ENCODE peak calls at places on chromosomes 1 and 21, in six cellular contexts. S is stimulated activated CD8-positive, alpha-beta memory T cell treated with anti-CD3 and anti-CD28 coated beads, Interleukin-4, amount 100 ng/mL, for 4 hours; N is caudate nucleus; T is left colon; C is EL; Z is left ventricle myocardium inferior. D is an unnamed sample.

GRCh38 chr21:45888361-45889009 is 93.1 kb upstream of the COL6A1 start:
- DNase-seq in C (no peak), N (no peak), S (no peak), Z (no peak), T (no peak), D (no peak)

GRCh38 chr21:36551731-36552457 is 72.0 kb upstream of the CLDN14 start:
- DNase-seq in N (no peak), Z (no peak), T (no peak), S (no peak), C (peak), D (no peak)

GRCh38 chr1:6998267-6998666 is 213.0 kb downstream of the CAMTA1 start:
- DNase-seq in T (peak), Z (peak), S (no peak), C (no peak), N (no peak), D (no peak)

GRCh38 chr1:21237386-21238088 is 52.7 kb downstream of the ECE1 start:
- DNase-seq in C (no peak), N (no peak), T (no peak), Z (peak), S (no peak), D (no peak)

GRCh38 chr1:22418852-22419480 is 32.7 kb upstream of the ZBTB40 start:
- DNase-seq in T (no peak), C (peak), N (no peak), Z (no peak), S (no peak), D (peak)

GRCh38 chr1:230230948-230231738 is 164.1 kb downstream of the GALNT2 start:
- DNase-seq in N (no peak), Z (no peak), S (no peak), C (no peak), T (peak), D (no peak)

GRCh38 chr1:77605246-77606026 is 77.0 kb downstream of the ZZZ3 start:
- DNase-seq in T (peak), N (no peak), Z (peak), S (no peak), C (peak), D (peak)

GRCh38 chr1:176379626-176380339 is 83.2 kb upstream of the PAPPA2 start:
- DNase-seq in S (no peak), N (no peak), T (no peak), Z (no peak), C (no peak), D (no peak)

GRCh38 chr1:19656780-19657475 is 7.7 kb upstream of the HTR6 start:
- DNase-seq in T (no peak), S (no peak), Z (no peak), C (no peak), N (no peak), D (no peak)

GRCh38 chr1:228794810-228795209 is 59.5 kb downstream of the RHOU start:
- DNase-seq in Z (no peak), T (no peak), S (no peak), C (no peak), N (no peak), D (no peak)

GRCh38 chr1:51749151-51749550 is 129.4 kb downstream of the NRDC start:
- DNase-seq in C (no peak), T (no peak), Z (no peak), N (no peak), S (no peak), D (no peak)

GRCh38 chr1:83692524-83693336 is 306.2 kb downstream of the TTLL7 start:
- DNase-seq in C (peak), S (no peak), Z (no peak), N (no peak), T (no peak), D (peak)